ENCODE peak calls at places on chromosomes 16 and 17, in five cellular contexts. K is brain microvascular endothelial cell, Q is fibroblast of pulmonary artery, L is mucosa of descending colon, D is uterus. B is an unnamed sample.

GRCh38 chr17:66855204-66855603 is 20.3 kb downstream of the CACNG5 start:
- DNase-seq in D (no peak), L (no peak), Q (no peak), K (no peak), B (no peak)

GRCh38 chr17:32461853-32462617 is 17.7 kb downstream of the PSMD11 start:
- DNase-seq in L (no peak), Q (peak), K (peak), D (no peak), B (no peak)

GRCh38 chr16:30924086-30924714 is 828 bp downstream of the FBXL19 start:
- DNase-seq in K (no peak), D (peak), Q (no peak), L (peak), B (no peak)

GRCh38 chr17:2949469-2950044 is 113.8 kb downstream of the OR1D5 start:
- DNase-seq in D (no peak), K (no peak), Q (peak), L (peak), B (no peak)

GRCh38 chr16:53884748-53885147 is 180.8 kb downstream of the FTO start:
- DNase-seq in L (no peak), Q (no peak), K (peak), D (no peak), B (no peak)

GRCh38 chr17:28904800-28905199 is 1.9 kb upstream of the DHRS13 start:
- DNase-seq in Q (no peak), K (no peak), D (no peak), L (no peak), B (no peak)

GRCh38 chr16:29705030-29705429 is 26.1 kb downstream of the QPRT start:
- DNase-seq in K (no peak), L (no peak), D (no peak), Q (no peak), B (no peak)

GRCh38 chr16:82756283-82756599 is 129.5 kb downstream of the CDH13 start:
- DNase-seq in Q (peak), D (no peak), L (no peak), K (peak), B (no peak)

GRCh38 chr17:32569171-32570080 is 82.6 kb downstream of the CDK5R1 start:
- DNase-seq in D (no peak), L (no peak), Q (no peak), K (no peak), B (no peak)

GRCh38 chr17:6374761-6375312 is 60.1 kb downstream of the AIPL1 start:
- DNase-seq in K (peak), L (no peak), Q (peak), D (no peak), B (no peak)

GRCh38 chr17:66123163-66123562 is 68.8 kb downstream of the CEP112 start:
- DNase-seq in K (no peak), D (no peak), Q (peak), L (no peak), B (no peak)

GRCh38 chr17:45052052-45052772 is 780 bp upstream of the DCAKD start:
- DNase-seq in Q (no peak), K (no peak), D (peak), L (peak), B (no peak)

GRCh38 chr16:55842369-55843104 is 9.6 kb upstream of the CES1 start:
- DNase-seq in K (peak), D (no peak), Q (peak), L (no peak), B (no peak)

GRCh38 chr16:72474511-72475123 is 302.7 kb upstream of the PMFBP1 start:
- DNase-seq in Q (peak), L (no peak), K (peak), D (no peak), B (no peak)

GRCh38 chr16:55081622-55082593 is 151.2 kb downstream of the IRX5 start:
- DNase-seq in L (no peak), Q (no peak), D (no peak), K (no peak), B (no peak)

GRCh38 chr17:66494023-66494803 is 191.8 kb downstream of the PRKCA start:
- DNase-seq in Q (peak), K (peak), D (no peak), L (no peak), B (no peak)

GRCh38 chr16:61897657-61898056 is 138.6 kb downstream of the CDH8 start:
- DNase-seq in Q (no peak), D (no peak), K (no peak), L (no peak), B (no peak)

GRCh38 chr17:33494156-33494555 is 201.1 kb upstream of the ASIC2 start:
- DNase-seq in D (no peak), Q (peak), L (no peak), K (peak), B (no peak)

GRCh38 chr16:87086575-87086974 is 230.6 kb downstream of the C16orf95 start:
- DNase-seq in D (no peak), K (peak), Q (peak), L (no peak), B (no peak)

GRCh38 chr17:35748323-35748960 is 4.6 kb downstream of the GAS2L2 start:
- DNase-seq in L (peak), K (no peak), Q (no peak), D (no peak), B (no peak)

GRCh38 chr17:57935833-57936807 is 19.1 kb downstream of the CUEDC1 start:
- DNase-seq in Q (peak), K (no peak), L (no peak), D (peak), B (no peak)

GRCh38 chr17:2282297-2282873 is 21.2 kb downstream of the SMG6 start:
- DNase-seq in D (no peak), Q (peak), L (no peak), K (peak), B (no peak)

GRCh38 chr17:78526231-78527025 is 50.8 kb downstream of the DNAH17 start:
- DNase-seq in K (no peak), L (peak), Q (no peak), D (no peak), B (no peak)

GRCh38 chr17:1060991-1061390 is 64.1 kb downstream of the TIMM22 start:
- DNase-seq in K (peak), L (peak), Q (peak), D (no peak), B (peak)

DNA sequence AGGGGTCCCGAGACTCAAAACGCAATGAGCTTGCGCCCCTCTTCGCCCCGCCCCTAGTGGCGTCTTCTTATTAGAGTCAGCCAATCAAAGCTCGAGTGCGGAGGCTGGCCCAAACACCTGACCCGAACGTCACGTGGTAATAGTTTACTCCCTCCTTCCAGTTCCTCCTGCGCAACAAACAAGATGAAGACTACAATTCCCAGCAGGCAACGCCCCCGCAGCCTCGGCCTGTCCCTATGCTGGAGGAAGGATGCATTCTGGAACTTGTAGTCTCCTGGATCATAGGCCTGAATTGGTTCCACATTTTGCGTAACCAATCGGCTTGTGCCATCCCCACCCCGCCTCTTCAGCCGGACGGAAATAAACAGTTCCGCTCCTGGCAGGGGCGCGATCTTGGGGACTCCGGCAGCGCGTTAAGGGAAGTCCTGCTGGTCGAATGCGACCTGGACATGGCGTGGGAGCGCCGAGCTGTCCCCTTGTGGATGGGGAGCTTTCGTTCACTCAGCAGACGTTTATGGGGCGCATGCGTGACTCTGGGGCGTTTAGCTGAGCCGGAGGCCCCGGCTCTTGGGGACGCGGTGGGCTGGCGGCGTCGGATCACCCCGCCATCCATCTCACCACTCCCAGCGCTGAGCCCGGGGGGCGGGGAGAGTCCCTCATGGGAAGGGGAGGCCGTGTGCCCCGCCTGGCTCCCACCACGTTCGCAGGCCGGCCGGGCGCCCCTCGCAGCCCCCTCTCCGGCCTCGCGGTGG is at the start of gene WBP2:
- DNase-seq in Q (peak), L (peak), D (peak), K (peak), B (peak)
- TF ChIP-seq CTCF in Q (no peak), L (peak), D (peak), K (no peak), B (no peak)

DNA sequence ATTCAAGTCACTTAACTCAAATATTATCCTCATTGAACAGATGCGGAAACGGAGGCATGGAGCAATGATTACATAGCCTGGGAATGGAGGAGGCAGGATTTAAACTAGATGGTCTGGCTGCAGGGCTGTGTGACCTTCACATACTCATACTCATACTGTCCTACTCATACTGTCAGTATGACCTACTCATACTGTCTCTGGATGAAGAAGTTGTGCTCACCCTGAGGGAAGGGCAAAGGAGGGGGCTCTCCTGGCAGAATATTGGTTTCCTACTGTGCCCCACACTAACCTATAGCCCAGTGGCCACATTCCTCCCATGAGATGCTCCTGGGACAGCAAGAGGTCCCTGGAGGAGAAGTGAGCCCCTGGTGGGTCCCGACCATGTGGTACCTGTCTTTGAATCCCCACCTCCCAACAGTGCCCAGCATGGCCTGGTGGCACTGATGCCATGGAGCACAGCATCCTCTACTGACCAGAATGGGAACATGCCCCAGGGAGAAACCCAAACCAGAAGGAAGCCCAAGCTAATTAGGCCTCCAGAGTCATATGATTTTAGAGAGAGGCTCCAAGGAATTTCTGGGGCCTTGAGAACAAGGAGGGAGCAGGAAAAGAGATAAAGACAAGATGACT is 197.3 kb upstream of the SDK2 start:
- DNase-seq in Q (no peak), D (no peak), L (no peak), K (no peak), B (no peak)
- TF ChIP-seq CTCF in Q (peak), D (no peak), L (peak), K (peak), B (no peak)

GRCh38 chr17:80891096-80892018 is 100.3 kb upstream of the CHMP6 start:
- DNase-seq in D (no peak), K (peak), Q (peak), L (no peak), B (no peak)
- TF ChIP-seq CTCF in D (peak), K (peak), Q (no peak), L (no peak), B (no peak)

GRCh38 chr17:76432712-76433336 is 20.1 kb downstream of the UBE2O start:
- DNase-seq in Q (peak), L (no peak), K (peak), D (no peak), B (no peak)
- TF ChIP-seq CTCF in Q (peak), L (no peak), K (peak), D (no peak), B (no peak)

GRCh38 chr16:11972128-11972527 is 4.4 kb upstream of the SNX29 start:
- DNase-seq in L (no peak), K (no peak), Q (peak), D (no peak), B (no peak)
- TF ChIP-seq CTCF in L (no peak), K (peak), Q (peak), D (no peak), B (no peak)

GRCh38 chr16:68071547-68071901 is 13.6 kb upstream of the NFATC3 start:
- DNase-seq in K (no peak), D (no peak), Q (no peak), L (no peak), B (no peak)
- TF ChIP-seq CTCF in K (no peak), D (no peak), Q (no peak), L (no peak), B (no peak)

GRCh38 chr16:64455275-64455674 is 666.6 kb downstream of the CDH11 start:
- DNase-seq in D (no peak), L (no peak), K (no peak), Q (peak), B (no peak)
- TF ChIP-seq CTCF in D (no peak), L (no peak), K (no peak), Q (peak), B (no peak)

DNA sequence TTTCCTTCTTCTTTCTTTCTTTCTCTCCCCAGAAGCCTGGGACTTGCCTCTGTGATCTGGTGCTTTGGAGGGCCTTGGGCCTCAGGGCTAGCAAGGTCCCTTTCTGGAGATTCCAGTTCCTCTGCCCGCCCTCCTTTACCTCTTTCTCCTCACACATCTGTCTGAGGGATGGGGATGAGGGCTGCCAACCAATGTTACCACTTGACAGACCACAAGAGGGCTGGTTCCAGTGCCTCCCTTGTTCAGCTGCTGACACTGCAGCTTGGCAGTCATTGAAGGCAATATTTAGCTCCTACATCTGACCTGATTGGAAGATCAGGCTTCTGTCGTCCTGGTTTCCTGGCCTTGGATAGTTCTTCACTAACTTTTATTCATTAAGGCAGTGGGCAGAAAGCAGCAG is 3.6 kb upstream of the ZNF652 start:
- DNase-seq in Q (peak), L (no peak), D (no peak), K (no peak), B (no peak)
- TF ChIP-seq CTCF in Q (peak), L (no peak), D (no peak), K (peak), B (no peak)

GRCh38 chr16:67150058-67150832 is 553 bp downstream of the B3GNT9 start:
- DNase-seq in D (peak), L (no peak), Q (peak), K (peak), B (no peak)
- TF ChIP-seq CTCF in D (no peak), L (no peak), Q (no peak), K (peak), B (no peak)

B was measured in omental fat pad.